ENCODE peak calls at places on chromosomes 5 and 9, in ten cellular contexts. One of them, this sample, is unnamed.
A peak's percentile ranks its signal among the peaks of the same experiment; 100 is the strongest.

GRCh38 chr5:152717393-152717792 is 312.3 kb upstream of the NMUR2 start:
- DNase-seq in GM06990: no peak
- DNase-seq in neural progenitor cell: no peak
- DNase-seq in WTC11: no peak
- DNase-seq in psoas muscle: no peak
- DNase-seq in Panc1: no peak
- DNase-seq in Caco-2: no peak
- DNase-seq in mucosa of descending colon: no peak
- DNase-seq in HFF-Myc: no peak
- DNase-seq in PC-9: no peak
- DNase-seq in this sample: no peak

GRCh38 chr5:32363030-32363429 is 50.3 kb upstream of the MTMR12 start:
- DNase-seq in GM06990: no peak
- DNase-seq in neural progenitor cell: no peak
- DNase-seq in WTC11: no peak
- DNase-seq in psoas muscle: no peak
- DNase-seq in Panc1: no peak
- DNase-seq in Caco-2: no peak
- DNase-seq in mucosa of descending colon: no peak
- DNase-seq in HFF-Myc: no peak
- DNase-seq in PC-9: no peak
- DNase-seq in this sample: no peak

GRCh38 chr9:90460220-90460619 is 182.4 kb downstream of the DIRAS2 start:
- DNase-seq in GM06990: no peak
- DNase-seq in neural progenitor cell: peak; percentile 54
- DNase-seq in WTC11: no peak
- DNase-seq in psoas muscle: no peak
- DNase-seq in Panc1: no peak
- DNase-seq in Caco-2: peak; percentile 13
- DNase-seq in mucosa of descending colon: no peak
- DNase-seq in HFF-Myc: no peak
- DNase-seq in PC-9: no peak
- DNase-seq in this sample: no peak

GRCh38 chr5:143355710-143356109 is 47.8 kb downstream of the NR3C1 start:
- DNase-seq in GM06990: no peak
- DNase-seq in neural progenitor cell: no peak
- DNase-seq in WTC11: no peak
- DNase-seq in psoas muscle: peak; percentile 38
- DNase-seq in Panc1: peak; percentile 72
- DNase-seq in Caco-2: no peak
- DNase-seq in mucosa of descending colon: peak; percentile 21
- DNase-seq in HFF-Myc: peak; percentile 96
- DNase-seq in PC-9: peak; percentile 86
- DNase-seq in this sample: no peak

GRCh38 chr9:32399110-32399815 is 14.8 kb downstream of the ACO1 start:
- DNase-seq in GM06990: no peak
- DNase-seq in neural progenitor cell: no peak
- DNase-seq in WTC11: no peak
- DNase-seq in psoas muscle: no peak
- DNase-seq in Panc1: no peak
- DNase-seq in Caco-2: no peak
- DNase-seq in mucosa of descending colon: no peak
- DNase-seq in HFF-Myc: no peak
- DNase-seq in PC-9: no peak
- DNase-seq in this sample: no peak

GRCh38 chr5:168467755-168468280 is 18.5 kb upstream of the RARS1 start:
- DNase-seq in GM06990: no peak
- DNase-seq in neural progenitor cell: no peak
- DNase-seq in WTC11: no peak
- DNase-seq in psoas muscle: no peak
- DNase-seq in Panc1: no peak
- DNase-seq in Caco-2: no peak
- DNase-seq in mucosa of descending colon: no peak
- DNase-seq in HFF-Myc: no peak
- DNase-seq in PC-9: no peak
- DNase-seq in this sample: no peak

GRCh38 chr5:143933434-143933833 is 121.5 kb downstream of the HMHB1 start:
- DNase-seq in GM06990: no peak
- DNase-seq in neural progenitor cell: no peak
- DNase-seq in WTC11: no peak
- DNase-seq in psoas muscle: no peak
- DNase-seq in Panc1: no peak
- DNase-seq in Caco-2: peak; percentile 18
- DNase-seq in mucosa of descending colon: no peak
- DNase-seq in HFF-Myc: no peak
- DNase-seq in PC-9: peak; percentile 60
- DNase-seq in this sample: no peak

GRCh38 chr9:99030082-99030481 is 74.8 kb upstream of the TGFBR1 start:
- DNase-seq in GM06990: no peak
- DNase-seq in neural progenitor cell: no peak
- DNase-seq in WTC11: no peak
- DNase-seq in psoas muscle: no peak
- DNase-seq in Panc1: no peak
- DNase-seq in Caco-2: no peak
- DNase-seq in mucosa of descending colon: no peak
- DNase-seq in HFF-Myc: peak; percentile 29
- DNase-seq in PC-9: peak; percentile 79
- DNase-seq in this sample: no peak

GRCh38 chr5:154734670-154735248 is 20.4 kb upstream of the LARP1 start:
- DNase-seq in GM06990: no peak
- DNase-seq in neural progenitor cell: no peak
- DNase-seq in WTC11: no peak
- DNase-seq in psoas muscle: no peak
- DNase-seq in Panc1: no peak
- DNase-seq in Caco-2: no peak
- DNase-seq in mucosa of descending colon: no peak
- DNase-seq in HFF-Myc: no peak
- DNase-seq in PC-9: no peak
- DNase-seq in this sample: no peak

GRCh38 chr5:30398427-30398826 is 795.1 kb upstream of the CDH6 start:
- DNase-seq in GM06990: no peak
- DNase-seq in neural progenitor cell: no peak
- DNase-seq in WTC11: no peak
- DNase-seq in psoas muscle: no peak
- DNase-seq in Panc1: no peak
- DNase-seq in Caco-2: no peak
- DNase-seq in mucosa of descending colon: no peak
- DNase-seq in HFF-Myc: no peak
- DNase-seq in PC-9: no peak
- DNase-seq in this sample: no peak

GRCh38 chr5:25295067-25295466 is 650.3 kb upstream of the CDH10 start:
- DNase-seq in GM06990: no peak
- DNase-seq in neural progenitor cell: no peak
- DNase-seq in WTC11: no peak
- DNase-seq in psoas muscle: no peak
- DNase-seq in Panc1: no peak
- DNase-seq in Caco-2: no peak
- DNase-seq in mucosa of descending colon: no peak
- DNase-seq in HFF-Myc: no peak
- DNase-seq in PC-9: peak; percentile 17
- DNase-seq in this sample: no peak
- TF ChIP-seq CTCF in GM06990: no peak
- TF ChIP-seq CTCF in neural progenitor cell: no peak
- TF ChIP-seq CTCF in WTC11: no peak
- TF ChIP-seq CTCF in psoas muscle: no peak
- TF ChIP-seq CTCF in Panc1: no peak
- TF ChIP-seq CTCF in Caco-2: no peak
- TF ChIP-seq CTCF in mucosa of descending colon: no peak
- TF ChIP-seq CTCF in HFF-Myc: no peak
- TF ChIP-seq CTCF in PC-9: no peak
- TF ChIP-seq CTCF in this sample: no peak

DNA sequence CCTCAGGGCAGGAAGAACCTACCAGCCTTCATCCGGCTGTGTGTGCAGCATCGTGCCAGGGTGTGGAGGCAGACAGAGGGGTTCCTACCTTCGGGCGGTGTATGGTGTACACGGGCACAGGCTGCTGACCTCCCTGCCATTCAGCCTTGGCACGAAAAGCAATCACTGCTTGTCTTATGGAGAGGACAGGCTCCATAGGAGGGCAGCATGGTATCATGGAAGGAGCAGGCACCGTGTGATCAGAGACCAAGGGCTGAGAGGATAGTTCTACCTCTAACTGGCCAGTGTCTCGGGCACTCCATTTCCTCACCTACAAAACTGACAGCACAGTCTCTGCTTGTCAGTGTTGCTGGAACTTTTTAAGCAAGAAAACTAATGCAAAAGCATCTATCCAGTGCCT is 22.4 kb downstream of the TTLL11 start:
- DNase-seq in GM06990: no peak
- DNase-seq in neural progenitor cell: no peak
- DNase-seq in WTC11: no peak
- DNase-seq in psoas muscle: no peak
- DNase-seq in Panc1: no peak
- DNase-seq in Caco-2: no peak
- DNase-seq in mucosa of descending colon: no peak
- DNase-seq in HFF-Myc: no peak
- DNase-seq in PC-9: no peak
- DNase-seq in this sample: no peak
- TF ChIP-seq CTCF in GM06990: no peak
- TF ChIP-seq CTCF in neural progenitor cell: no peak
- TF ChIP-seq CTCF in WTC11: no peak
- TF ChIP-seq CTCF in psoas muscle: peak; percentile 5
- TF ChIP-seq CTCF in Panc1: no peak
- TF ChIP-seq CTCF in Caco-2: no peak
- TF ChIP-seq CTCF in mucosa of descending colon: no peak
- TF ChIP-seq CTCF in HFF-Myc: no peak
- TF ChIP-seq CTCF in PC-9: no peak
- TF ChIP-seq CTCF in this sample: no peak

GRCh38 chr5:172858990-172859811 is 25.1 kb downstream of the ERGIC1 start:
- DNase-seq in GM06990: no peak
- DNase-seq in neural progenitor cell: no peak
- DNase-seq in WTC11: no peak
- DNase-seq in psoas muscle: peak; percentile 85
- DNase-seq in Panc1: peak; percentile 89
- DNase-seq in Caco-2: peak; percentile 90
- DNase-seq in mucosa of descending colon: no peak
- DNase-seq in HFF-Myc: no peak
- DNase-seq in PC-9: peak; percentile 95
- DNase-seq in this sample: no peak

GRCh38 chr5:172861461-172861860 is 27.4 kb downstream of the ERGIC1 start:
- DNase-seq in GM06990: no peak
- DNase-seq in neural progenitor cell: no peak
- DNase-seq in WTC11: no peak
- DNase-seq in psoas muscle: no peak
- DNase-seq in Panc1: no peak
- DNase-seq in Caco-2: no peak
- DNase-seq in mucosa of descending colon: no peak
- DNase-seq in HFF-Myc: no peak
- DNase-seq in PC-9: no peak
- DNase-seq in this sample: no peak

GRCh38 chr5:172862165-172862801 is 28.2 kb downstream of the ERGIC1 start:
- DNase-seq in GM06990: no peak
- DNase-seq in neural progenitor cell: no peak
- DNase-seq in WTC11: no peak
- DNase-seq in psoas muscle: no peak
- DNase-seq in Panc1: no peak
- DNase-seq in Caco-2: no peak
- DNase-seq in mucosa of descending colon: no peak
- DNase-seq in HFF-Myc: no peak
- DNase-seq in PC-9: peak; percentile 60
- DNase-seq in this sample: no peak

GRCh38 chr5:172859966-172860365 is 25.9 kb downstream of the ERGIC1 start:
- DNase-seq in GM06990: no peak
- DNase-seq in neural progenitor cell: no peak
- DNase-seq in WTC11: no peak
- DNase-seq in psoas muscle: no peak
- DNase-seq in Panc1: no peak
- DNase-seq in Caco-2: no peak
- DNase-seq in mucosa of descending colon: no peak
- DNase-seq in HFF-Myc: no peak
- DNase-seq in PC-9: no peak
- DNase-seq in this sample: no peak

DNA sequence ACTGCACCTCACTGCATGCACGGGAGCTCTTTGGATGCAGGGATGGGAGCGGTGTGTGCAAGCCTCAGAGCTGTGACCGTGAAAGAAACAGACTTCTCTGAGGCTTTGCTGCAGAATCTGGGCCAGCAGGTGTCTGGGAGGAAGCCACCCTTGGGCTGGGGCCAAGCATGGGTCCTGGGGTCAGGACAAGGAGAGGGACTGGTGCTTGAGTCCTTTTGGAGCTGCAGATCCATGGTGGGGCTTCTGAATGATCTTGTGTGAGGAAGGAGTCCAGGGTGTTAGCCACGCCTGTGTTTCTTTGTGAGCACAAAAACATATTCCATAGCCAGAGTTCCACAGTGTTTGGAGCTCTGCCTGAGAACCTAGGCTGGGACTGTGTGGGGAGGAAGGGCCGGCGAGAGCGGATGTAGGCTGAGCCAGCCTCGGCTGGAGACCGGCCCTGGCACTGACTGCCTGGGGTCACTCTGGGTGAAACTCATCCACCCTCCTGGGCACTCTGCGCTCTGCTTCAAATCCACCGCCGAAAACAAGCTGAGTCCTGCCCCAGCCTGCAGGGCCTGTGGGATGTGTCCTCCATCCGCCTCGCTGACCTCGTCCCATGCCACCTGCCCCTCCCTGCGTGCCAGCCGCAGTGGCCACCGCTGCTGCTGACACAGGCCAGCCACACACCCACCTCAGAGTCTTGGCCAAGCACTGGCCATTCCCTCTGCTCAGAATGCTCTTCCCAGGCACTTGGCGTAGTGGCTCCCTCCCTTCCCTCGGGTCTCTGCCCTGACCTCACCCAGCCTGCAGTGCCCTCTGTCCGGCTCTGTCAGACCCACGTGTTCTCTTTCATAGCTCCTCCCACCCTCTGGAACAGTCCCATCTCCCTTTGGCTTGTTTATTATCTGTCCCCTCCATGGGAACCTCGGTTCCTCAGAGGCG is 26.7 kb downstream of the ERGIC1 start:
- DNase-seq in GM06990: no peak
- DNase-seq in neural progenitor cell: no peak
- DNase-seq in WTC11: no peak
- DNase-seq in psoas muscle: peak; percentile 91
- DNase-seq in Panc1: no peak
- DNase-seq in Caco-2: no peak
- DNase-seq in mucosa of descending colon: no peak
- DNase-seq in HFF-Myc: no peak
- DNase-seq in PC-9: peak; percentile 64
- DNase-seq in this sample: no peak
- TF ChIP-seq CTCF in GM06990: no peak
- TF ChIP-seq CTCF in neural progenitor cell: no peak
- TF ChIP-seq CTCF in WTC11: no peak
- TF ChIP-seq CTCF in psoas muscle: no peak
- TF ChIP-seq CTCF in Panc1: no peak
- TF ChIP-seq CTCF in Caco-2: no peak
- TF ChIP-seq CTCF in mucosa of descending colon: no peak
- TF ChIP-seq CTCF in HFF-Myc: no peak
- TF ChIP-seq CTCF in PC-9: no peak
- TF ChIP-seq CTCF in this sample: no peak

DNA sequence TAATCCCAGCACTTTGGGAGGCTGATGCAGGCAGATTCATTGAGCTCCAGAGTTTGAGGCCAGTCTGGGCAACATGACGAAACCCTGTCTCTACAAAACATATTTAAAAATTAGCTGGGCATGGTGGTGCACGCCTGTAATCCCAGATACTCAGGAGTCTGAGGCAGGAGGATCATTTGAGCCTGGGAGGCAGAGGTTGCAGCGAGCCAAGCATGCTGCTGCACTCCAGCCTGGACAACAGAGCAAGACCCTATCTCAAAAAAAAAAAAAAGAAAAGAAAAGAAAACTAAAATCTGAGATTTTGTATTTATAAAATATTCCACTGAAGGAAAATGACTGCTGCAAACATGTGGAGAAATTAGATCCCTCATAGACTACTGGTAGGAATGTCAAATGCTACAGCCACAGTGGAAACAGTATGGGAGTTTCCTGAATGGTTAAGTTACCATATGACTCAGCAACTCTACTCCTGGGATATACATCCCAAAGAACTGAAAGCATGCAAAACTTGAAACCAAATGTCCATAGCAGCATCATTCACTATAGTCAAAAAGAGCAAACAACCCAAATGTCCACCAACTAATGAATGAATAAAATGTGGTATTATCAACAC is 106.1 kb downstream of the UBAP2 start:
- DNase-seq in GM06990: no peak
- DNase-seq in neural progenitor cell: no peak
- DNase-seq in WTC11: no peak
- DNase-seq in psoas muscle: no peak
- DNase-seq in Panc1: no peak
- DNase-seq in Caco-2: no peak
- DNase-seq in mucosa of descending colon: no peak
- DNase-seq in HFF-Myc: peak; percentile 75
- DNase-seq in PC-9: peak; percentile 46
- DNase-seq in this sample: no peak
- TF ChIP-seq CTCF in GM06990: no peak
- TF ChIP-seq CTCF in neural progenitor cell: no peak
- TF ChIP-seq CTCF in WTC11: no peak
- TF ChIP-seq CTCF in psoas muscle: peak; percentile 32
- TF ChIP-seq CTCF in Panc1: no peak
- TF ChIP-seq CTCF in Caco-2: no peak
- TF ChIP-seq CTCF in mucosa of descending colon: no peak
- TF ChIP-seq CTCF in HFF-Myc: peak; percentile 39
- TF ChIP-seq CTCF in PC-9: peak; percentile 33
- TF ChIP-seq CTCF in this sample: no peak